ENCODE peak calls at places on chromosomes 6 and 20, in six cellular contexts. One of them, this sample, is unnamed.

GRCh38 chr20:5935384-5935783 is 14.9 kb downstream of the TRMT6 start:
- DNase-seq in CD8-positive, alpha-beta T cell: no peak
- DNase-seq in dorsolateral prefrontal cortex: no peak
- DNase-seq in CD4-positive, alpha-beta memory T cell: no peak
- DNase-seq in thoracic aorta: no peak
- DNase-seq in breast epithelium: no peak
- DNase-seq in this sample: no peak

GRCh38 chr6:84651583-84651982 is 112.8 kb downstream of the TBX18 start:
- DNase-seq in CD8-positive, alpha-beta T cell: no peak
- DNase-seq in breast epithelium: no peak
- DNase-seq in CD4-positive, alpha-beta memory T cell: no peak
- DNase-seq in thoracic aorta: no peak
- DNase-seq in dorsolateral prefrontal cortex: no peak
- DNase-seq in this sample: no peak

GRCh38 chr6:166751051-166751595 is 124.1 kb upstream of the RPS6KA2 start:
- DNase-seq in CD4-positive, alpha-beta memory T cell: no peak
- DNase-seq in thoracic aorta: no peak
- DNase-seq in breast epithelium: no peak
- DNase-seq in dorsolateral prefrontal cortex: no peak
- DNase-seq in CD8-positive, alpha-beta T cell: no peak
- DNase-seq in this sample: no peak

GRCh38 chr20:59821788-59822187 is 111.6 kb downstream of the SYCP2 start:
- DNase-seq in thoracic aorta: no peak
- DNase-seq in dorsolateral prefrontal cortex: no peak
- DNase-seq in CD8-positive, alpha-beta T cell: no peak
- DNase-seq in CD4-positive, alpha-beta memory T cell: no peak
- DNase-seq in breast epithelium: peak; percentile 15
- DNase-seq in this sample: peak; percentile 28

GRCh38 chr6:144935181-144935580 is 650.0 kb downstream of the UTRN start:
- DNase-seq in CD8-positive, alpha-beta T cell: no peak
- DNase-seq in dorsolateral prefrontal cortex: no peak
- DNase-seq in CD4-positive, alpha-beta memory T cell: no peak
- DNase-seq in thoracic aorta: no peak
- DNase-seq in breast epithelium: no peak
- DNase-seq in this sample: peak; percentile 39

GRCh38 chr6:52558266-52559000 is 18.4 kb downstream of the TRAM2 start:
- DNase-seq in dorsolateral prefrontal cortex: no peak
- DNase-seq in breast epithelium: no peak
- DNase-seq in CD4-positive, alpha-beta memory T cell: no peak
- DNase-seq in CD8-positive, alpha-beta T cell: no peak
- DNase-seq in thoracic aorta: no peak
- DNase-seq in this sample: no peak

GRCh38 chr6:87731818-87732661 is 30.0 kb upstream of the AKIRIN2 start:
- DNase-seq in CD4-positive, alpha-beta memory T cell: peak; percentile 52
- DNase-seq in CD8-positive, alpha-beta T cell: peak; percentile 21
- DNase-seq in breast epithelium: peak; percentile 93
- DNase-seq in dorsolateral prefrontal cortex: peak; percentile 52
- DNase-seq in thoracic aorta: peak; percentile 66
- DNase-seq in this sample: peak; percentile 67

GRCh38 chr20:13930246-13930645 is 60.2 kb downstream of the SEL1L2 start:
- DNase-seq in thoracic aorta: no peak
- DNase-seq in dorsolateral prefrontal cortex: no peak
- DNase-seq in CD4-positive, alpha-beta memory T cell: no peak
- DNase-seq in breast epithelium: no peak
- DNase-seq in CD8-positive, alpha-beta T cell: no peak
- DNase-seq in this sample: no peak

GRCh38 chr20:41135888-41136243 is 1.5 kb upstream of the PLCG1 start:
- DNase-seq in CD8-positive, alpha-beta T cell: no peak
- DNase-seq in thoracic aorta: no peak
- DNase-seq in dorsolateral prefrontal cortex: no peak
- DNase-seq in breast epithelium: no peak
- DNase-seq in CD4-positive, alpha-beta memory T cell: no peak
- DNase-seq in this sample: no peak

GRCh38 chr6:147662639-147663038 is 154.1 kb downstream of the SAMD5 start:
- DNase-seq in breast epithelium: no peak
- DNase-seq in CD8-positive, alpha-beta T cell: no peak
- DNase-seq in thoracic aorta: no peak
- DNase-seq in dorsolateral prefrontal cortex: no peak
- DNase-seq in CD4-positive, alpha-beta memory T cell: no peak
- DNase-seq in this sample: no peak

GRCh38 chr6:144285798-144286502 is 815 bp downstream of the UTRN start:
- DNase-seq in thoracic aorta: peak; percentile 36
- DNase-seq in CD8-positive, alpha-beta T cell: peak; percentile 32
- DNase-seq in breast epithelium: peak; percentile 61
- DNase-seq in CD4-positive, alpha-beta memory T cell: peak; percentile 37
- DNase-seq in dorsolateral prefrontal cortex: peak; percentile 44
- DNase-seq in this sample: peak; percentile 83

GRCh38 chr6:133408543-133408942 is 167.4 kb downstream of the EYA4 start:
- DNase-seq in dorsolateral prefrontal cortex: no peak
- DNase-seq in thoracic aorta: no peak
- DNase-seq in CD4-positive, alpha-beta memory T cell: no peak
- DNase-seq in CD8-positive, alpha-beta T cell: no peak
- DNase-seq in breast epithelium: no peak
- DNase-seq in this sample: no peak

GRCh38 chr6:52598123-52598823 is 21.4 kb upstream of the TRAM2 start:
- DNase-seq in CD4-positive, alpha-beta memory T cell: peak; percentile 11
- DNase-seq in dorsolateral prefrontal cortex: no peak
- DNase-seq in thoracic aorta: no peak
- DNase-seq in breast epithelium: no peak
- DNase-seq in CD8-positive, alpha-beta T cell: peak; percentile 30
- DNase-seq in this sample: peak; percentile 72

GRCh38 chr6:87705070-87705691 is 3.1 kb upstream of the AKIRIN2 start:
- DNase-seq in dorsolateral prefrontal cortex: no peak
- DNase-seq in CD8-positive, alpha-beta T cell: no peak
- DNase-seq in thoracic aorta: no peak
- DNase-seq in CD4-positive, alpha-beta memory T cell: no peak
- DNase-seq in breast epithelium: no peak
- DNase-seq in this sample: peak; percentile 82

GRCh38 chr6:3722211-3722621 is 29.3 kb downstream of the PXDC1 start:
- DNase-seq in breast epithelium: no peak
- DNase-seq in CD8-positive, alpha-beta T cell: no peak
- DNase-seq in CD4-positive, alpha-beta memory T cell: no peak
- DNase-seq in dorsolateral prefrontal cortex: no peak
- DNase-seq in thoracic aorta: no peak
- DNase-seq in this sample: no peak

GRCh38 chr6:32105433-32105832 is 3.7 kb downstream of the TNXB start:
- DNase-seq in dorsolateral prefrontal cortex: no peak
- DNase-seq in breast epithelium: no peak
- DNase-seq in thoracic aorta: no peak
- DNase-seq in CD4-positive, alpha-beta memory T cell: no peak
- DNase-seq in CD8-positive, alpha-beta T cell: no peak
- DNase-seq in this sample: no peak

GRCh38 chr6:32096394-32097258 is 12.5 kb downstream of the TNXB start:
- DNase-seq in CD4-positive, alpha-beta memory T cell: no peak
- DNase-seq in thoracic aorta: no peak
- DNase-seq in dorsolateral prefrontal cortex: no peak
- DNase-seq in breast epithelium: no peak
- DNase-seq in CD8-positive, alpha-beta T cell: no peak
- DNase-seq in this sample: no peak

GRCh38 chr6:32108094-32108627 is 977 bp downstream of the TNXB start:
- DNase-seq in thoracic aorta: no peak
- DNase-seq in CD4-positive, alpha-beta memory T cell: no peak
- DNase-seq in dorsolateral prefrontal cortex: no peak
- DNase-seq in breast epithelium: no peak
- DNase-seq in CD8-positive, alpha-beta T cell: no peak
- DNase-seq in this sample: no peak

GRCh38 chr6:32107447-32107846 is 1.7 kb downstream of the TNXB start:
- DNase-seq in CD8-positive, alpha-beta T cell: no peak
- DNase-seq in thoracic aorta: no peak
- DNase-seq in dorsolateral prefrontal cortex: no peak
- DNase-seq in CD4-positive, alpha-beta memory T cell: no peak
- DNase-seq in breast epithelium: no peak
- DNase-seq in this sample: no peak

GRCh38 chr6:32102255-32102654 is 6.9 kb downstream of the TNXB start:
- DNase-seq in CD8-positive, alpha-beta T cell: no peak
- DNase-seq in breast epithelium: no peak
- DNase-seq in thoracic aorta: no peak
- DNase-seq in CD4-positive, alpha-beta memory T cell: no peak
- DNase-seq in dorsolateral prefrontal cortex: no peak
- DNase-seq in this sample: no peak
- H3K4me3 ChIP-seq in CD8-positive, alpha-beta T cell: no peak overlapping the region
- H3K4me3 ChIP-seq in breast epithelium: no peak overlapping the region
- H3K4me3 ChIP-seq in thoracic aorta: no peak overlapping the region
- H3K4me3 ChIP-seq in CD4-positive, alpha-beta memory T cell: no peak overlapping the region
- H3K4me3 ChIP-seq in dorsolateral prefrontal cortex: no peak overlapping the region
- H3K4me3 ChIP-seq in this sample: no peak overlapping the region

GRCh38 chr20:46651091-46651962 is at the start of gene SLC13A3:
- DNase-seq in CD4-positive, alpha-beta memory T cell: no peak
- DNase-seq in CD8-positive, alpha-beta T cell: no peak
- DNase-seq in breast epithelium: no peak
- DNase-seq in thoracic aorta: no peak
- DNase-seq in dorsolateral prefrontal cortex: no peak
- DNase-seq in this sample: no peak

GRCh38 chr20:46648903-46649649 is 2.2 kb downstream of the SLC13A3 start:
- DNase-seq in CD8-positive, alpha-beta T cell: no peak
- DNase-seq in dorsolateral prefrontal cortex: no peak
- DNase-seq in CD4-positive, alpha-beta memory T cell: no peak
- DNase-seq in thoracic aorta: no peak
- DNase-seq in breast epithelium: no peak
- DNase-seq in this sample: no peak

GRCh38 chr20:46650575-46651090 is 626 bp downstream of the SLC13A3 start:
- DNase-seq in CD4-positive, alpha-beta memory T cell: no peak
- DNase-seq in thoracic aorta: no peak
- DNase-seq in dorsolateral prefrontal cortex: no peak
- DNase-seq in breast epithelium: no peak
- DNase-seq in CD8-positive, alpha-beta T cell: no peak
- DNase-seq in this sample: no peak

GRCh38 chr20:46649965-46650542 is 1.2 kb downstream of the SLC13A3 start:
- DNase-seq in CD4-positive, alpha-beta memory T cell: no peak
- DNase-seq in breast epithelium: no peak
- DNase-seq in thoracic aorta: no peak
- DNase-seq in dorsolateral prefrontal cortex: no peak
- DNase-seq in CD8-positive, alpha-beta T cell: no peak
- DNase-seq in this sample: no peak

DNA sequence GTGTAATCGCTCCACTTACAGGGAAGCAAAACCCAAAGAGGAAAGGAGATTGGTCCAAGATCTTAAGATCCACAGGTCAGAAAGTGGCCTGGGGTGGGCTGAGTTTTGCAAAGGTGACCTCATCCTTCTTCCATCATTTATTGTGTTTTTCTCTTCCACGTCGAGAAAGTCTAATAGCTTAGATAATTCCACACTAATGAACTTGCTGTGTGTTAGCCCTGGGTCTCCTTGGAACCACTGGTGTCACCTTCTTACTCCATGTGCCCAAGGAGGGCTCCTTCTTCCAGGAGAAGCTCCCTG is 1.7 kb downstream of the SLC13A3 start:
- DNase-seq in CD8-positive, alpha-beta T cell: no peak
- DNase-seq in thoracic aorta: no peak
- DNase-seq in CD4-positive, alpha-beta memory T cell: no peak
- DNase-seq in dorsolateral prefrontal cortex: no peak
- DNase-seq in breast epithelium: no peak
- DNase-seq in this sample: no peak
- H3K27ac ChIP-seq in CD8-positive, alpha-beta T cell: no peak overlapping the region
- H3K27ac ChIP-seq in thoracic aorta: no peak overlapping the region
- H3K27ac ChIP-seq in CD4-positive, alpha-beta memory T cell: no peak overlapping the region
- H3K27ac ChIP-seq in dorsolateral prefrontal cortex: peak overlapping the region; percentile 93
- H3K27ac ChIP-seq in breast epithelium: no peak overlapping the region
- H3K27ac ChIP-seq in this sample: no peak overlapping the region

GRCh38 chr6:37050854-37051137 is 45.3 kb downstream of the FGD2 start:
- DNase-seq in dorsolateral prefrontal cortex: no peak
- DNase-seq in breast epithelium: no peak
- DNase-seq in CD8-positive, alpha-beta T cell: no peak
- DNase-seq in CD4-positive, alpha-beta memory T cell: no peak
- DNase-seq in thoracic aorta: no peak
- DNase-seq in this sample: no peak

GRCh38 chr6:37049735-37049989 is 44.2 kb downstream of the FGD2 start:
- DNase-seq in CD8-positive, alpha-beta T cell: no peak
- DNase-seq in CD4-positive, alpha-beta memory T cell: no peak
- DNase-seq in thoracic aorta: no peak
- DNase-seq in dorsolateral prefrontal cortex: no peak
- DNase-seq in breast epithelium: no peak
- DNase-seq in this sample: no peak

GRCh38 chr6:37052027-37052628 is 46.7 kb downstream of the FGD2 start:
- DNase-seq in CD8-positive, alpha-beta T cell: no peak
- DNase-seq in dorsolateral prefrontal cortex: no peak
- DNase-seq in breast epithelium: no peak
- DNase-seq in CD4-positive, alpha-beta memory T cell: no peak
- DNase-seq in thoracic aorta: no peak
- DNase-seq in this sample: no peak

GRCh38 chr6:37049990-37050853 is 44.8 kb downstream of the FGD2 start:
- DNase-seq in CD8-positive, alpha-beta T cell: peak; percentile 45
- DNase-seq in thoracic aorta: no peak
- DNase-seq in breast epithelium: no peak
- DNase-seq in CD4-positive, alpha-beta memory T cell: peak; percentile 51
- DNase-seq in dorsolateral prefrontal cortex: no peak
- DNase-seq in this sample: no peak

DNA sequence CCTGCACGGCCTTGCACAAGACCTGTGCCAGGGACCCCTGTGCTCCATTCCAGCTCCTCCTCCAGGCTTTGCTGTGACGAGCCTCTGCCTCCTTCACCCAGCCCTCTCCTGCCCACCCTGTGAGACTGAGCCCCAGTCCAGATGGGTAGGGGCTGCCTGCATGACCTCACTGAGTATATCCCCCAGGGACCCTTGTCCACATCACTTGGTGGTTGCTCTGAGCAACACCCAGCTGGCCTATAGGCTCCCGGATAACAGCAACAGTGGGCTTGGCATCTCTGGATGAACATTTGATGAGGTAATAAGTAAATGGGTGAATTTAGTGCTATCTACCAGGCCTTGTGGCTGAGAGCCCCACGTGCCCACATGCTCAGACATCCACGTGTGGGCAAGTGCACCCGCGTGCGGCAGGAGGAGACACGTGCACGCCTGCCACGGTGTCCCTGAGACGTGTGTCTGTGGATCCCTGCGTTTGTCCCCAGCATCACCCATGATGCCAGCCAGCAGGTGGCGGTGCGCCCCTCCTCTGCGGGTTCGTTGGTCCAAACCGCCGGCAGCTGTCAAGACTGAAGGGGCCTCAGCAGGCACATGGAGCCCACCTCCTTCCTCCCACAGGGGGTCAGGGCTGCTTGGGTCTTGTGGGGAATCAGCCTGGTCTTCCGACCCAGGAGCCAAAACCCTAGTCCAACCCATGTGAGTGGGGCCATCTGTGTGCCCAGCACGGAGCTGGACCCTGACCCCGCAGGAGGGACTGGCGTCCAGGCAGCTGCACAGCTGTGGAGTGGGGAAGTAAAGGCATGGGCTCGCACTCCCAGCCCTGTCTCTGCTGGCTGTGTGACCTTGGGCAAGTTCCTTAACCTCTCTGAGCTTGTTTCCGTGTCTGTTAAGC is 45.9 kb downstream of the FGD2 start:
- DNase-seq in breast epithelium: peak; percentile 85
- DNase-seq in CD4-positive, alpha-beta memory T cell: peak; percentile 84
- DNase-seq in dorsolateral prefrontal cortex: peak; percentile 89
- DNase-seq in thoracic aorta: peak; percentile 63
- DNase-seq in CD8-positive, alpha-beta T cell: peak; percentile 91
- DNase-seq in this sample: peak; percentile 88
- H3K4me3 ChIP-seq in breast epithelium: no peak overlapping the region
- H3K4me3 ChIP-seq in CD4-positive, alpha-beta memory T cell: no peak overlapping the region
- H3K4me3 ChIP-seq in dorsolateral prefrontal cortex: peak overlapping the region; percentile 24
- H3K4me3 ChIP-seq in thoracic aorta: no peak overlapping the region
- H3K4me3 ChIP-seq in CD8-positive, alpha-beta T cell: peak overlapping the region; percentile 44
- H3K4me3 ChIP-seq in this sample: no peak overlapping the region

DNA sequence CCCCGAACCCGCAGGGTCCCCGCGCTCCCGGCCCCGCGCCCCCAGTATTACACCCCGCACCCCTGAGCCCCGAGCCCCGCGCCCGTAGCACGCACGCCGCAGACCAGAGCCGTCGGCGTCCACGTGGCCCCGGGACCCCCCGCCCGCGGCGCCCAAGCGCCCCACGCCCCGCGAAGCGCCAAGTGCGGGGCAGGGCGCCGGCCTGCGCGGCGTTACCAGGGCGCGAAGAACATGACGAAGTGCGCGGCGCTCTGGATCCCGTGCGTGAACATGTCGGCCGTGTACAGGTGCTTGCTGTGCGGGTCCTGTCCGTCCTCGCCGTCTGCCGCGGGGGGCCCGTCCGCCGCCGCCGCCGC is 312 bp downstream of the TXNDC5 start:
- DNase-seq in thoracic aorta: no peak
- DNase-seq in dorsolateral prefrontal cortex: no peak
- DNase-seq in breast epithelium: no peak
- DNase-seq in CD8-positive, alpha-beta T cell: no peak
- DNase-seq in CD4-positive, alpha-beta memory T cell: no peak
- DNase-seq in this sample: no peak
- H3K27ac ChIP-seq in thoracic aorta: peak overlapping the region; percentile 35
- H3K27ac ChIP-seq in dorsolateral prefrontal cortex: no peak overlapping the region
- H3K27ac ChIP-seq in breast epithelium: peak overlapping the region; percentile 61
- H3K27ac ChIP-seq in CD8-positive, alpha-beta T cell: no peak overlapping the region
- H3K27ac ChIP-seq in CD4-positive, alpha-beta memory T cell: peak overlapping the region; percentile 13
- H3K27ac ChIP-seq in this sample: peak overlapping the region; percentile 63

This sample was measured in SJSA1.